ENCODE peak calls at places on chromosomes 2 and 18, in ten cellular contexts. Z, S, C, T, U, J, E, L, F and V are unnamed samples.

GRCh38 chr2:70986499-70987189 is 8.0 kb downstream of the TEX261 start:
- DNase-seq in Z (peak), S (no peak), C (peak), T (no peak), U (no peak), J (no peak), E (no peak), L (no peak), F (no peak), V (no peak)

GRCh38 chr2:9020267-9020666 is 16.8 kb upstream of the MBOAT2 start:
- DNase-seq in Z (no peak), S (no peak), C (no peak), T (no peak), U (no peak), J (no peak), E (no peak), L (no peak), F (no peak), V (no peak)

GRCh38 chr2:231464576-231465540 is 574 bp upstream of the NCL start:
- DNase-seq in Z (peak), S (peak), C (peak), T (peak), U (no peak), J (peak), E (no peak), L (peak), F (peak), V (peak)

GRCh38 chr2:233426619-233427342 is 72.5 kb downstream of the DGKD start:
- DNase-seq in Z (no peak), S (peak), C (no peak), T (no peak), U (peak), J (no peak), E (peak), L (peak), F (no peak), V (no peak)

GRCh38 chr2:234957533-234958135 is 5.8 kb downstream of the SH3BP4 start:
- DNase-seq in Z (peak), S (no peak), C (no peak), T (no peak), U (peak), J (no peak), E (no peak), L (peak), F (no peak), V (no peak)

GRCh38 chr2:25885933-25886332 is 7.6 kb upstream of the ASXL2 start:
- DNase-seq in Z (no peak), S (no peak), C (no peak), T (no peak), U (peak), J (no peak), E (peak), L (peak), F (no peak), V (no peak)

GRCh38 chr18:9885170-9886004 is at the start of gene TXNDC2:
- DNase-seq in Z (no peak), S (peak), C (no peak), T (no peak), U (peak), J (no peak), E (no peak), L (peak), F (no peak), V (no peak)

GRCh38 chr18:2653467-2653866 is 2.1 kb upstream of the SMCHD1 start:
- DNase-seq in Z (no peak), S (no peak), C (no peak), T (no peak), U (no peak), J (no peak), E (no peak), L (no peak), F (no peak), V (no peak)

GRCh38 chr2:70616168-70616694 is 62.6 kb upstream of the TGFA start:
- DNase-seq in Z (no peak), S (no peak), C (no peak), T (no peak), U (no peak), J (no peak), E (peak), L (no peak), F (no peak), V (no peak)

GRCh38 chr2:204505946-204506345 is 39.3 kb upstream of the PARD3B start:
- DNase-seq in Z (no peak), S (no peak), C (no peak), T (no peak), U (peak), J (no peak), E (no peak), L (peak), F (no peak), V (no peak)

GRCh38 chr2:2271471-2271941 is 59.6 kb downstream of the MYT1L start:
- DNase-seq in Z (no peak), S (no peak), C (peak), T (no peak), U (no peak), J (peak), E (no peak), L (peak), F (no peak), V (no peak)

GRCh38 chr2:230569298-230569697 is 143.3 kb upstream of the CAB39 start:
- DNase-seq in Z (no peak), S (no peak), C (no peak), T (no peak), U (no peak), J (no peak), E (no peak), L (no peak), F (no peak), V (no peak)

GRCh38 chr2:185187421-185187820 is 551.2 kb upstream of the FSIP2 start:
- DNase-seq in Z (no peak), S (no peak), C (no peak), T (no peak), U (no peak), J (no peak), E (no peak), L (no peak), F (no peak), V (no peak)

GRCh38 chr2:96413067-96413722 is 77.6 kb downstream of the NCAPH start:
- DNase-seq in Z (no peak), S (no peak), C (no peak), T (no peak), U (no peak), J (peak), E (peak), L (peak), F (no peak), V (no peak)

GRCh38 chr2:68172990-68173715 is 15.5 kb downstream of the PNO1 start:
- DNase-seq in Z (no peak), S (no peak), C (no peak), T (no peak), U (no peak), J (no peak), E (peak), L (no peak), F (peak), V (no peak)

GRCh38 chr2:201831469-201831868 is 25.1 kb downstream of the CDK15 start:
- DNase-seq in Z (no peak), S (no peak), C (no peak), T (no peak), U (peak), J (no peak), E (no peak), L (no peak), F (no peak), V (no peak)

GRCh38 chr2:29810956-29811355 is 110.4 kb downstream of the ALK start:
- DNase-seq in Z (no peak), S (peak), C (no peak), T (no peak), U (no peak), J (no peak), E (no peak), L (no peak), F (no peak), V (no peak)

GRCh38 chr2:226911932-226912331 is 76.1 kb downstream of the RHBDD1 start:
- DNase-seq in Z (no peak), S (no peak), C (no peak), T (no peak), U (peak), J (no peak), E (peak), L (peak), F (no peak), V (no peak)

GRCh38 chr2:233802132-233802815 is 24.1 kb downstream of the MROH2A start:
- DNase-seq in Z (no peak), S (no peak), C (no peak), T (no peak), U (no peak), J (no peak), E (no peak), L (no peak), F (no peak), V (no peak)

GRCh38 chr2:31333527-31334183 is 80.9 kb downstream of the XDH start:
- DNase-seq in Z (no peak), S (peak), C (peak), T (peak), U (peak), J (peak), E (peak), L (peak), F (peak), V (peak)

GRCh38 chr18:27763341-27763740 is 413.6 kb downstream of the CDH2 start:
- DNase-seq in Z (no peak), S (no peak), C (no peak), T (no peak), U (no peak), J (no peak), E (no peak), L (no peak), F (no peak), V (no peak)

GRCh38 chr2:45173513-45173912 is 164.3 kb upstream of the SIX2 start:
- DNase-seq in Z (no peak), S (no peak), C (no peak), T (no peak), U (peak), J (peak), E (peak), L (peak), F (no peak), V (no peak)

GRCh38 chr2:98713332-98714015 is 17.5 kb downstream of the MGAT4A start:
- DNase-seq in Z (no peak), S (no peak), C (no peak), T (no peak), U (no peak), J (no peak), E (no peak), L (no peak), F (no peak), V (no peak)

GRCh38 chr2:173922760-173923159 is 42.4 kb downstream of the SP3 start:
- DNase-seq in Z (no peak), S (no peak), C (no peak), T (no peak), U (peak), J (no peak), E (no peak), L (no peak), F (no peak), V (no peak)

GRCh38 chr2:236249066-236249465 is 15.1 kb downstream of the ASB18 start:
- DNase-seq in Z (no peak), S (no peak), C (no peak), T (no peak), U (no peak), J (no peak), E (no peak), L (no peak), F (no peak), V (no peak)

GRCh38 chr2:180507028-180507427 is 473.4 kb upstream of the UBE2E3 start:
- DNase-seq in Z (no peak), S (no peak), C (no peak), T (no peak), U (peak), J (no peak), E (peak), L (peak), F (no peak), V (no peak)

GRCh38 chr2:29769847-29770246 is 151.5 kb downstream of the ALK start:
- DNase-seq in Z (no peak), S (no peak), C (no peak), T (no peak), U (no peak), J (no peak), E (no peak), L (no peak), F (no peak), V (no peak)

GRCh38 chr2:120826260-120826648 is 90.6 kb downstream of the GLI2 start:
- DNase-seq in Z (no peak), S (no peak), C (no peak), T (no peak), U (no peak), J (no peak), E (no peak), L (no peak), F (no peak), V (no peak)
- H3K27ac ChIP-seq in Z (peak), S (no peak), C (no peak), T (no peak), U (peak), J (no peak), E (no peak), L (peak), F (no peak), V (no peak)

GRCh38 chr2:43273477-43273876 is 47.1 kb upstream of the ZFP36L2 start:
- DNase-seq in Z (peak), S (no peak), C (peak), T (no peak), U (peak), J (no peak), E (no peak), L (no peak), F (no peak), V (no peak)
- H3K27ac ChIP-seq in Z (peak), S (no peak), C (peak), T (no peak), U (no peak), J (no peak), E (no peak), L (no peak), F (no peak), V (no peak)

DNA sequence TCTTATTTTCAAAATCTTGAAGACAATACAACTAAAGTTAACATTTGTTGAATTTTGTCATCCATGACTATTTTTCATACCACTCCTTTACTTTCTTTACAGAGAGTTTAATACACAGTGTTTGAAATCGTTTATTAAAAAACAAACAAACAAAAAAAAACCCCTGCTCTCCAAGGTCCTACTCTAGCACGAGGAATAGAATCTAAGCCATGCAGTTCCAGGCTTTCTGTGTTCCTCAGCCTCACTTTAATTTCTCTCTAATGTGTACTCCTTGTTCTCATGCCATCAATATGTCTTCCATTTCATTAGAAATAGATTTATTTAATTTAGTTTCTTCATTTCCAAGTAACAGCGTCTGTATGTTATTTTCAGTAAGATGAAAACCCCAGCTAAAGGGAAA is 381.2 kb upstream of the MC4R start:
- DNase-seq in Z (no peak), S (no peak), C (no peak), T (no peak), U (no peak), J (no peak), E (no peak), L (no peak), F (no peak), V (no peak)
- H3K27ac ChIP-seq in Z (no peak), S (no peak), C (no peak), T (no peak), U (no peak), J (no peak), E (no peak), L (no peak), F (no peak), V (no peak)

DNA sequence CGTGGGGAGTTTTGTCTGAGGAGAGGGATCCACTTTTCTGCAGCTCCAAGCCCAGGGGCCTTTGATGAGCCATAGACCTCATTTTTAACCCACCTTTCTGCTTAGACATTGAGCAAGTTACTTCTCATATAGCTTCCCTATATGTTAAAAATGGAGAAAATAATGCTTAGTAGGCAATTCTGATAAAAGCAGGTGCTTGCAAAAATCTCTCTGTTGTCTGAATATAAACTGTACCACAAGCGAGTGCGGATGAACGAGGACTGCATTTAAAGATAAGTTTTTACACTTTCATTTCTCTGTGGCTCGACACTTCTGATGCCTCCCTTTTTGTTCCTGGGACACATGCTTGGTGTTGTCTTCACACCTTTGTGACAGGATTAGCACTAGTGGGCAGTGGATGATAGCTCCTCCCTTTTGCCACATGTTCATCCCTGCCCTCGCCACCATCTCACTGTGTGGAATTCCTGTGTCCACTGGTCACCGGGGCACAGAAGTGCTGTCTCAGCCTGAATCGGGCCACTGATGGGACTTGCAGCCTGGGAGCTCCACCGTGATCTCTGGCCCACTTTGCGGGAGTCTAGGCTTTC is 1.6 kb downstream of the TYMS start:
- DNase-seq in Z (no peak), S (no peak), C (no peak), T (no peak), U (no peak), J (no peak), E (no peak), L (no peak), F (no peak), V (no peak)
- H3K27ac ChIP-seq in Z (no peak), S (peak), C (no peak), T (no peak), U (peak), J (no peak), E (no peak), L (no peak), F (peak), V (peak)

DNA sequence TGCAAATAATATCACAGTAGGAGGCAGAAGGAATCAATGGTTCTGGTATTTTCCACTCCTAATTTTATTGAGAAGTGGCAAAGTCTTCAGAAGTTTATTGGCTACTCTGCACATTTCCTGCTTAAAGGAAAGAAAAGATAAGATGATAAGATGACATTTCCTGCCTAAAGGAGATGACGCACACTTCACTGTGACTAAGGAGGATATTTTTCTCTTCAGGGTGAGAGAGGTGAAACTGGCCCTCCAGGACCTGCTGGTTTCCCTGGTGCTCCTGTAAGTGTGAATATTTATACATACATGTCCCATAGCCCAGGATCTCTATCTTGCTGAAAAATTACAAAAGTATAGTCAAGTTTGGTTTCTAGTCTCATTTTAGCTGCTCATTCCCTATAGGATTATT is 27.9 kb downstream of the COL3A1 start:
- DNase-seq in Z (no peak), S (peak), C (no peak), T (no peak), U (peak), J (no peak), E (peak), L (peak), F (no peak), V (no peak)
- H3K27ac ChIP-seq in Z (peak), S (no peak), C (peak), T (no peak), U (peak), J (no peak), E (no peak), L (no peak), F (no peak), V (no peak)

GRCh38 chr18:61876899-61877298 is 15.9 kb downstream of the RNF152 start:
- DNase-seq in Z (no peak), S (no peak), C (no peak), T (peak), U (no peak), J (no peak), E (no peak), L (no peak), F (no peak), V (peak)

GRCh38 chr18:61887838-61888237 is 5.0 kb downstream of the RNF152 start:
- DNase-seq in Z (no peak), S (no peak), C (no peak), T (no peak), U (no peak), J (no peak), E (no peak), L (no peak), F (no peak), V (no peak)

GRCh38 chr18:61883547-61883946 is 9.3 kb downstream of the RNF152 start:
- DNase-seq in Z (no peak), S (no peak), C (no peak), T (no peak), U (peak), J (no peak), E (no peak), L (no peak), F (no peak), V (no peak)

DNA sequence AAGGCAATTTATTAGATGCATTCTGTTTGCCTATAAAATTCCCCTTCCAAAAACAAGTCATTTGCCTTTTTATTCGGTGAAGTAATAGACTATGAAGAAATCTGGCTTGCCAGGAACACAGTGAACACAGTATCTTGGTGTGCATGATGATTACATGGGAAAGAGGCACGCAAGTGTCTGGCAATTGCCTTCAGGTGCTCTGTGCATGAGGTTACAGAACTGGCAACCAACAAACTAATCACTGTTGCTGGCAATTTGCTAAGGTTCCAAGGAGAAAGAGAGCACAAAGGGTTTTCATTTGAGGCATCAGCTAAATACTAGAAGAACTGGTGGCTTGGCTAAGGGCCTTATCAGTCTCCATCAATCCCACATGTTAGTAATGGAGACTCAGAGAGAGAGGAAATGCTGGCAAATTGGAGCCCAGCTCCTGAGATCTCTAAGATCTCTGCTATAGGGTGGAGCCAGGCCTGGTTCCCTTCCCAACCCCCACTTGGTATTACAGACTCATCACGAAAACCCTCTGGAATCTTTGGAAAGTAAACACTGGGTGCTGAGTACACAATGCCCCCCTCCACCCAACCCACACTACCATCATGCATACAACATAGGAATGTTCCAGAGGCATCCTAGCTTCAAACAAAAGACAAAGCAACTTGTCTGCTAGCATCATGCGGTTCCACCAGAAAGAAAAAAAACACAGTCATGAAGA is 10.4 kb downstream of the RNF152 start:
- DNase-seq in Z (no peak), S (no peak), C (no peak), T (no peak), U (peak), J (no peak), E (no peak), L (no peak), F (no peak), V (no peak)
- H3K27ac ChIP-seq in Z (peak), S (no peak), C (no peak), T (peak), U (no peak), J (no peak), E (peak), L (peak), F (no peak), V (peak)

GRCh38 chr2:203444738-203445137 is 90.4 kb downstream of the RAPH1 start:
- DNase-seq in Z (no peak), S (no peak), C (no peak), T (no peak), U (no peak), J (no peak), E (no peak), L (no peak), F (no peak), V (no peak)
- H3K27ac ChIP-seq in Z (no peak), S (no peak), C (no peak), T (no peak), U (no peak), J (no peak), E (no peak), L (no peak), F (no peak), V (no peak)

GRCh38 chr2:137566387-137566786 is 397.9 kb upstream of the HNMT start:
- DNase-seq in Z (no peak), S (no peak), C (no peak), T (no peak), U (no peak), J (no peak), E (no peak), L (no peak), F (no peak), V (no peak)

DNA sequence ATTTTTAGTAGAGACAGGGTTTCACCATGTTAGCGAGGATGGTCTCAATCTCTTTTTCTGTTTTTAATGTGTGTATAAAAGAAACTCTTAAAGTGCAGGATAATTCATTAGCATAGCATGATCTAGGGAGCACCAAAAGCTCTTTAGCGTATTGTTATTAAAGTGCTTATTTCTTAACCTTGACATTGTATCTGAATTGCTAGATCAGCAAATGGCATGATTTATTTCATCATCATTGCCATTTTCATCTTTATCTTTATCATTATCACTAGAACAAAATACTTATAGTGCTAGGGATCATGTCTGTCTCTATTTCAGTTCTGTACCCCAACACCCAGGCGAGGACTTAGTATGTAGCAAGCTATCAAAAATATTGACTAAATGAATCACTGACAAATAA is 393.8 kb upstream of the HNMT start:
- DNase-seq in Z (no peak), S (no peak), C (no peak), T (no peak), U (no peak), J (no peak), E (no peak), L (no peak), F (no peak), V (no peak)
- H3K27ac ChIP-seq in Z (no peak), S (no peak), C (no peak), T (no peak), U (no peak), J (no peak), E (no peak), L (no peak), F (no peak), V (no peak)

GRCh38 chr2:152499411-152499810 is 164.4 kb downstream of the FMNL2 start:
- DNase-seq in Z (no peak), S (no peak), C (no peak), T (no peak), U (no peak), J (no peak), E (no peak), L (no peak), F (no peak), V (no peak)
- H3K27ac ChIP-seq in Z (peak), S (no peak), C (no peak), T (peak), U (no peak), J (peak), E (no peak), L (no peak), F (no peak), V (peak)